ENCODE peak calls at places on chromosomes 5 and 9, in four cellular contexts. R is Right ventricle myocardium superior; C is mesendoderm; O is stimulated activated CD4-positive, alpha-beta T cell treated with anti-CD3 and anti-CD28 coated beads, Interleukin-15, amount 100 ng/mL, for 24 hours. P is an unnamed sample.

GRCh38 chr5:31847354-31847753 is 208.4 kb downstream of the PDZD2 start:
- DNase-seq in R (peak), C (no peak), O (no peak), P (no peak)

GRCh38 chr9:87829756-87830155 is 52.9 kb upstream of the SPATA31E1 start:
- DNase-seq in R (no peak), C (no peak), O (no peak), P (no peak)

GRCh38 chr5:133052317-133053175 is 733 bp downstream of the HSPA4 start:
- DNase-seq in R (peak), C (peak), O (peak), P (peak)

GRCh38 chr9:37622462-37622861 is 28.3 kb upstream of the FRMPD1 start:
- DNase-seq in R (no peak), C (no peak), O (no peak), P (no peak)

GRCh38 chr5:173542964-173543363 is 73.5 kb downstream of the BOD1 start:
- DNase-seq in R (peak), C (no peak), O (no peak), P (no peak)

GRCh38 chr9:111599948-111600343 is 499 bp upstream of the PTGR1 start:
- DNase-seq in R (no peak), C (no peak), O (no peak), P (no peak)

GRCh38 chr9:13171261-13171660 is 108.2 kb downstream of the MPDZ start:
- DNase-seq in R (no peak), C (peak), O (no peak), P (no peak)

GRCh38 chr5:81755320-81755719 is 4.4 kb upstream of the SSBP2 start:
- DNase-seq in R (no peak), C (peak), O (no peak), P (peak)

GRCh38 chr5:60544162-60544561 is 155.8 kb downstream of the DEPDC1B start:
- DNase-seq in R (no peak), C (no peak), O (no peak), P (no peak)

GRCh38 chr5:128681764-128682664 is 144.0 kb upstream of the FBN2 start:
- DNase-seq in R (no peak), C (peak), O (no peak), P (no peak)

GRCh38 chr5:69271376-69271775 is 36.7 kb downstream of the CDK7 start:
- DNase-seq in R (no peak), C (no peak), O (no peak), P (no peak)

GRCh38 chr5:149121145-149121544 is 20.1 kb upstream of the ABLIM3 start:
- DNase-seq in R (no peak), C (no peak), O (no peak), P (no peak)

GRCh38 chr9:111375817-111376564 is 46.0 kb upstream of the OR2K2 start:
- DNase-seq in R (no peak), C (no peak), O (no peak), P (no peak)

P was measured in sigmoid colon.